ENCODE peak calls at places on chromosomes 12 and 14, in ten cellular contexts. One of them, this sample, is unnamed.

GRCh38 chr12:109461049-109461845 is 15.9 kb downstream of the KCTD10 start:
- DNase-seq in progenitor cell of endocrine pancreas: no peak
- DNase-seq in T-cell: no peak
- DNase-seq in tibial nerve: peak
- DNase-seq in left colon: peak
- DNase-seq in B cell: no peak
- DNase-seq in HCEC 1CT: peak
- DNase-seq in mesothelial cell of epicardium: no peak
- DNase-seq in IMR-90: peak
- DNase-seq in stimulated activated CD4-positive, alpha-beta T cell treated with anti-CD3 and anti-CD28 coated beads, Interleukin-4, amount 100 ng/mL, for 1 hour: no peak
- DNase-seq in this sample: peak

GRCh38 chr12:76449572-76449971 is 101.4 kb upstream of the BBS10 start:
- DNase-seq in HCEC 1CT: peak
- DNase-seq in mesothelial cell of epicardium: no peak
- DNase-seq in progenitor cell of endocrine pancreas: no peak
- DNase-seq in B cell: no peak
- DNase-seq in tibial nerve: no peak
- DNase-seq in left colon: no peak
- DNase-seq in T-cell: no peak
- DNase-seq in stimulated activated CD4-positive, alpha-beta T cell treated with anti-CD3 and anti-CD28 coated beads, Interleukin-4, amount 100 ng/mL, for 1 hour: no peak
- DNase-seq in IMR-90: peak
- DNase-seq in this sample: peak

GRCh38 chr12:98595152-98595988 is 1.9 kb downstream of the SLC25A3 start:
- DNase-seq in IMR-90: peak
- DNase-seq in left colon: no peak
- DNase-seq in progenitor cell of endocrine pancreas: no peak
- DNase-seq in mesothelial cell of epicardium: no peak
- DNase-seq in T-cell: peak
- DNase-seq in HCEC 1CT: peak
- DNase-seq in tibial nerve: no peak
- DNase-seq in stimulated activated CD4-positive, alpha-beta T cell treated with anti-CD3 and anti-CD28 coated beads, Interleukin-4, amount 100 ng/mL, for 1 hour: no peak
- DNase-seq in B cell: no peak
- DNase-seq in this sample: peak

GRCh38 chr14:70107309-70107708 is 81.4 kb downstream of the SLC8A3 start:
- DNase-seq in stimulated activated CD4-positive, alpha-beta T cell treated with anti-CD3 and anti-CD28 coated beads, Interleukin-4, amount 100 ng/mL, for 1 hour: no peak
- DNase-seq in left colon: no peak
- DNase-seq in T-cell: no peak
- DNase-seq in progenitor cell of endocrine pancreas: no peak
- DNase-seq in B cell: no peak
- DNase-seq in mesothelial cell of epicardium: no peak
- DNase-seq in HCEC 1CT: no peak
- DNase-seq in tibial nerve: no peak
- DNase-seq in IMR-90: no peak
- DNase-seq in this sample: no peak

GRCh38 chr14:99565383-99565782 is 38.6 kb downstream of the CCDC85C start:
- DNase-seq in progenitor cell of endocrine pancreas: no peak
- DNase-seq in tibial nerve: no peak
- DNase-seq in left colon: no peak
- DNase-seq in T-cell: no peak
- DNase-seq in HCEC 1CT: no peak
- DNase-seq in IMR-90: no peak
- DNase-seq in B cell: no peak
- DNase-seq in mesothelial cell of epicardium: no peak
- DNase-seq in stimulated activated CD4-positive, alpha-beta T cell treated with anti-CD3 and anti-CD28 coated beads, Interleukin-4, amount 100 ng/mL, for 1 hour: no peak
- DNase-seq in this sample: no peak

GRCh38 chr12:121059031-121059898 is 20.2 kb upstream of the OASL start:
- DNase-seq in T-cell: no peak
- DNase-seq in B cell: no peak
- DNase-seq in progenitor cell of endocrine pancreas: no peak
- DNase-seq in left colon: no peak
- DNase-seq in mesothelial cell of epicardium: no peak
- DNase-seq in IMR-90: no peak
- DNase-seq in HCEC 1CT: no peak
- DNase-seq in stimulated activated CD4-positive, alpha-beta T cell treated with anti-CD3 and anti-CD28 coated beads, Interleukin-4, amount 100 ng/mL, for 1 hour: no peak
- DNase-seq in tibial nerve: no peak
- DNase-seq in this sample: no peak

GRCh38 chr12:49100380-49100779 is 5.8 kb upstream of the DHH start:
- DNase-seq in HCEC 1CT: no peak
- DNase-seq in stimulated activated CD4-positive, alpha-beta T cell treated with anti-CD3 and anti-CD28 coated beads, Interleukin-4, amount 100 ng/mL, for 1 hour: no peak
- DNase-seq in B cell: no peak
- DNase-seq in progenitor cell of endocrine pancreas: no peak
- DNase-seq in left colon: no peak
- DNase-seq in T-cell: no peak
- DNase-seq in IMR-90: no peak
- DNase-seq in tibial nerve: no peak
- DNase-seq in mesothelial cell of epicardium: no peak
- DNase-seq in this sample: no peak

GRCh38 chr12:19166956-19167355 is 37.4 kb downstream of the PLEKHA5 start:
- DNase-seq in T-cell: no peak
- DNase-seq in stimulated activated CD4-positive, alpha-beta T cell treated with anti-CD3 and anti-CD28 coated beads, Interleukin-4, amount 100 ng/mL, for 1 hour: no peak
- DNase-seq in tibial nerve: no peak
- DNase-seq in B cell: no peak
- DNase-seq in HCEC 1CT: no peak
- DNase-seq in left colon: no peak
- DNase-seq in progenitor cell of endocrine pancreas: no peak
- DNase-seq in mesothelial cell of epicardium: no peak
- DNase-seq in IMR-90: no peak
- DNase-seq in this sample: no peak

GRCh38 chr12:102961488-102961801 is 4.0 kb downstream of the ASCL1 start:
- DNase-seq in left colon: no peak
- DNase-seq in mesothelial cell of epicardium: no peak
- DNase-seq in T-cell: no peak
- DNase-seq in tibial nerve: no peak
- DNase-seq in progenitor cell of endocrine pancreas: no peak
- DNase-seq in stimulated activated CD4-positive, alpha-beta T cell treated with anti-CD3 and anti-CD28 coated beads, Interleukin-4, amount 100 ng/mL, for 1 hour: no peak
- DNase-seq in B cell: no peak
- DNase-seq in IMR-90: no peak
- DNase-seq in HCEC 1CT: no peak
- DNase-seq in this sample: no peak

GRCh38 chr14:97336179-97336578 is 539.0 kb downstream of the VRK1 start:
- DNase-seq in left colon: no peak
- DNase-seq in mesothelial cell of epicardium: no peak
- DNase-seq in IMR-90: no peak
- DNase-seq in HCEC 1CT: no peak
- DNase-seq in tibial nerve: no peak
- DNase-seq in B cell: no peak
- DNase-seq in stimulated activated CD4-positive, alpha-beta T cell treated with anti-CD3 and anti-CD28 coated beads, Interleukin-4, amount 100 ng/mL, for 1 hour: no peak
- DNase-seq in T-cell: no peak
- DNase-seq in progenitor cell of endocrine pancreas: no peak
- DNase-seq in this sample: no peak

GRCh38 chr12:114186241-114187002 is 219.5 kb downstream of the TBX5 start:
- DNase-seq in T-cell: no peak
- DNase-seq in left colon: no peak
- DNase-seq in tibial nerve: no peak
- DNase-seq in B cell: no peak
- DNase-seq in IMR-90: no peak
- DNase-seq in mesothelial cell of epicardium: no peak
- DNase-seq in stimulated activated CD4-positive, alpha-beta T cell treated with anti-CD3 and anti-CD28 coated beads, Interleukin-4, amount 100 ng/mL, for 1 hour: no peak
- DNase-seq in progenitor cell of endocrine pancreas: no peak
- DNase-seq in HCEC 1CT: no peak
- DNase-seq in this sample: no peak

GRCh38 chr12:132071001-132071810 is 72.9 kb downstream of the DDX51 start:
- DNase-seq in HCEC 1CT: no peak
- DNase-seq in left colon: no peak
- DNase-seq in B cell: peak
- DNase-seq in mesothelial cell of epicardium: no peak
- DNase-seq in progenitor cell of endocrine pancreas: no peak
- DNase-seq in T-cell: no peak
- DNase-seq in stimulated activated CD4-positive, alpha-beta T cell treated with anti-CD3 and anti-CD28 coated beads, Interleukin-4, amount 100 ng/mL, for 1 hour: no peak
- DNase-seq in tibial nerve: no peak
- DNase-seq in IMR-90: no peak
- DNase-seq in this sample: no peak

GRCh38 chr12:124861492-124861891 is 2.2 kb downstream of the SCARB1 start:
- DNase-seq in HCEC 1CT: no peak
- DNase-seq in tibial nerve: peak
- DNase-seq in B cell: no peak
- DNase-seq in stimulated activated CD4-positive, alpha-beta T cell treated with anti-CD3 and anti-CD28 coated beads, Interleukin-4, amount 100 ng/mL, for 1 hour: no peak
- DNase-seq in mesothelial cell of epicardium: no peak
- DNase-seq in progenitor cell of endocrine pancreas: no peak
- DNase-seq in left colon: no peak
- DNase-seq in IMR-90: no peak
- DNase-seq in T-cell: no peak
- DNase-seq in this sample: no peak

GRCh38 chr12:78568326-78569020 is 296.1 kb upstream of the SYT1 start:
- DNase-seq in mesothelial cell of epicardium: no peak
- DNase-seq in stimulated activated CD4-positive, alpha-beta T cell treated with anti-CD3 and anti-CD28 coated beads, Interleukin-4, amount 100 ng/mL, for 1 hour: no peak
- DNase-seq in left colon: no peak
- DNase-seq in B cell: no peak
- DNase-seq in IMR-90: peak
- DNase-seq in HCEC 1CT: peak
- DNase-seq in T-cell: no peak
- DNase-seq in progenitor cell of endocrine pancreas: no peak
- DNase-seq in tibial nerve: no peak
- DNase-seq in this sample: peak

GRCh38 chr14:28294834-28295440 is 471.6 kb upstream of the FOXG1 start:
- DNase-seq in left colon: no peak
- DNase-seq in tibial nerve: no peak
- DNase-seq in HCEC 1CT: peak
- DNase-seq in IMR-90: no peak
- DNase-seq in mesothelial cell of epicardium: no peak
- DNase-seq in progenitor cell of endocrine pancreas: no peak
- DNase-seq in T-cell: no peak
- DNase-seq in B cell: no peak
- DNase-seq in stimulated activated CD4-positive, alpha-beta T cell treated with anti-CD3 and anti-CD28 coated beads, Interleukin-4, amount 100 ng/mL, for 1 hour: no peak
- DNase-seq in this sample: no peak

GRCh38 chr12:68886636-68887572 is 46.1 kb downstream of the CPM start:
- DNase-seq in HCEC 1CT: no peak
- DNase-seq in mesothelial cell of epicardium: no peak
- DNase-seq in left colon: no peak
- DNase-seq in stimulated activated CD4-positive, alpha-beta T cell treated with anti-CD3 and anti-CD28 coated beads, Interleukin-4, amount 100 ng/mL, for 1 hour: no peak
- DNase-seq in T-cell: no peak
- DNase-seq in B cell: no peak
- DNase-seq in tibial nerve: no peak
- DNase-seq in progenitor cell of endocrine pancreas: no peak
- DNase-seq in IMR-90: no peak
- DNase-seq in this sample: no peak

GRCh38 chr14:97602438-97603117 is 805.4 kb downstream of the VRK1 start:
- DNase-seq in stimulated activated CD4-positive, alpha-beta T cell treated with anti-CD3 and anti-CD28 coated beads, Interleukin-4, amount 100 ng/mL, for 1 hour: peak
- DNase-seq in progenitor cell of endocrine pancreas: no peak
- DNase-seq in HCEC 1CT: no peak
- DNase-seq in IMR-90: no peak
- DNase-seq in T-cell: peak
- DNase-seq in B cell: no peak
- DNase-seq in left colon: no peak
- DNase-seq in mesothelial cell of epicardium: no peak
- DNase-seq in tibial nerve: no peak
- DNase-seq in this sample: no peak

GRCh38 chr14:103545219-103545914 is 16.4 kb downstream of the TRMT61A start:
- DNase-seq in IMR-90: no peak
- DNase-seq in tibial nerve: no peak
- DNase-seq in T-cell: no peak
- DNase-seq in mesothelial cell of epicardium: no peak
- DNase-seq in stimulated activated CD4-positive, alpha-beta T cell treated with anti-CD3 and anti-CD28 coated beads, Interleukin-4, amount 100 ng/mL, for 1 hour: no peak
- DNase-seq in left colon: peak
- DNase-seq in HCEC 1CT: no peak
- DNase-seq in B cell: no peak
- DNase-seq in progenitor cell of endocrine pancreas: no peak
- DNase-seq in this sample: no peak

GRCh38 chr12:42568952-42569916 is 20.3 kb downstream of the PRICKLE1 start:
- DNase-seq in T-cell: no peak
- DNase-seq in progenitor cell of endocrine pancreas: no peak
- DNase-seq in tibial nerve: peak
- DNase-seq in stimulated activated CD4-positive, alpha-beta T cell treated with anti-CD3 and anti-CD28 coated beads, Interleukin-4, amount 100 ng/mL, for 1 hour: no peak
- DNase-seq in HCEC 1CT: peak
- DNase-seq in B cell: peak
- DNase-seq in mesothelial cell of epicardium: no peak
- DNase-seq in IMR-90: peak
- DNase-seq in left colon: no peak
- DNase-seq in this sample: no peak